ENCODE peak calls at places on chromosomes 11 and 22, in five cellular contexts. Y is fibroblast of lung, L is retinal pigment epithelial cell, K is upper lobe of left lung, Z is upper lobe of right lung. B is an unnamed sample.

GRCh38 chr11:17354070-17354924 is 2.7 kb downstream of the NCR3LG1 start:
- DNase-seq in L (no peak), Z (no peak), K (peak; percentile 57), Y (peak; percentile 84), B (no peak)

GRCh38 chr11:844693-845644 is 2.3 kb downstream of the TSPAN4 start:
- DNase-seq in L (peak; percentile 91), Z (peak; percentile 94), Y (peak; percentile 98), K (peak; percentile 94), B (peak; percentile 69)

GRCh38 chr11:74689666-74690065 is 41.6 kb downstream of the CHRDL2 start:
- DNase-seq in Y (peak; percentile 68), Z (no peak), L (no peak), K (no peak), B (no peak)

GRCh38 chr11:33773399-33774355 is 643 bp downstream of the FBXO3 start:
- DNase-seq in Z (no peak), Y (no peak), K (no peak), L (no peak), B (no peak)

GRCh38 chr11:46203746-46204145 is 73.7 kb upstream of the CREB3L1 start:
- DNase-seq in K (peak; percentile 48), Y (no peak), L (no peak), Z (no peak), B (no peak)

GRCh38 chr22:38949889-38950405 is 7.5 kb upstream of the APOBEC3A start:
- DNase-seq in K (peak; percentile 14), L (no peak), Y (no peak), Z (no peak), B (no peak)

GRCh38 chr11:133819114-133819513 is 26.2 kb downstream of the SPATA19 start:
- DNase-seq in Y (no peak), Z (no peak), L (no peak), K (no peak), B (no peak)

GRCh38 chr11:117443269-117444186 is 115.9 kb downstream of the CEP164 start:
- DNase-seq in K (peak; percentile 36), Y (peak; percentile 29), Z (peak; percentile 72), L (no peak), B (no peak)

GRCh38 chr11:75428301-75428724 is 4.7 kb downstream of the KLHL35 start:
- DNase-seq in K (peak; percentile 86), Y (peak; percentile 90), L (peak; percentile 78), Z (peak; percentile 95), B (peak; percentile 21)

GRCh38 chr22:31120230-31120629 is 2.5 kb upstream of the INPP5J start:
- DNase-seq in K (no peak), Y (no peak), L (no peak), Z (no peak), B (no peak)

GRCh38 chr11:86068138-86068861 is 584 bp downstream of the PICALM start:
- DNase-seq in L (no peak), K (peak; percentile 40), Z (peak; percentile 74), Y (no peak), B (no peak)

GRCh38 chr22:36587289-36588154 is 58.6 kb upstream of the EIF3D start:
- DNase-seq in Y (peak; percentile 47), K (no peak), L (no peak), Z (no peak), B (no peak)

GRCh38 chr11:132559371-132560036 is 972.8 kb downstream of the OPCML start:
- DNase-seq in Z (no peak), L (no peak), K (no peak), Y (no peak), B (no peak)

GRCh38 chr11:17473071-17473744 is 3.4 kb downstream of the ABCC8 start:
- DNase-seq in Y (peak; percentile 2), Z (no peak), K (no peak), L (peak; percentile 2), B (no peak)

GRCh38 chr22:24894220-24894975 is 52.1 kb downstream of the LHFPL7 start:
- DNase-seq in Y (peak; percentile 97), K (peak; percentile 93), L (peak; percentile 82), Z (peak; percentile 90), B (peak; percentile 31)

GRCh38 chr22:31377609-31378008 is 21.8 kb upstream of the DRG1 start:
- DNase-seq in K (no peak), Z (no peak), L (no peak), Y (no peak), B (no peak)

GRCh38 chr11:116536416-116536815 is 236.4 kb downstream of the BUD13 start:
- DNase-seq in Z (peak; percentile 16), K (no peak), Y (no peak), L (no peak), B (no peak)

GRCh38 chr11:64444838-64445441 is 86.0 kb downstream of the RPS6KA4 start:
- DNase-seq in Z (no peak), K (no peak), Y (peak; percentile 18), L (no peak), B (no peak)

GRCh38 chr11:9384535-9385287 is at the start of gene IPO7:
- DNase-seq in L (peak; percentile 67), Z (peak; percentile 95), K (peak; percentile 94), Y (peak; percentile 92), B (no peak)

GRCh38 chr22:47990486-47990885 is 1228.0 kb downstream of the TBC1D22A start:
- DNase-seq in L (no peak), Y (no peak), K (no peak), Z (no peak), B (no peak)

GRCh38 chr11:19889531-19889930 is 176.9 kb downstream of the NAV2 start:
- DNase-seq in K (no peak), L (no peak), Z (no peak), Y (no peak), B (no peak)

GRCh38 chr22:44354288-44354687 is 41.5 kb upstream of the SHISAL1 start:
- DNase-seq in Y (no peak), L (no peak), K (no peak), Z (peak; percentile 10), B (no peak)

GRCh38 chr11:69892237-69892985 is 73.2 kb upstream of the FGF3 start:
- DNase-seq in L (no peak), Y (no peak), K (no peak), Z (no peak), B (no peak)
- TF ChIP-seq CTCF in L (peak; percentile 36), Y (no peak), K (no peak), Z (no peak), B (peak; percentile 14)

GRCh38 chr11:130213143-130213978 is 53.8 kb downstream of the ST14 start:
- DNase-seq in Y (peak; percentile 9), L (no peak), Z (peak; percentile 85), K (peak; percentile 72), B (no peak)
- H3K4me3 ChIP-seq in Y (no peak overlapping the region), L (no peak overlapping the region), Z (no peak overlapping the region), K (no peak overlapping the region), B (no peak overlapping the region)

GRCh38 chr11:111870887-111871692 is at the start of gene ALG9:
- DNase-seq in Z (peak; percentile 91), L (peak; percentile 53), Y (peak; percentile 88), K (peak; percentile 73), B (peak; percentile 24)
- TF ChIP-seq CTCF in Z (no peak), L (peak; percentile 38), Y (peak; percentile 25), K (peak; percentile 37), B (peak; percentile 43)

GRCh38 chr11:26778000-26778757 is 56.3 kb upstream of the SLC5A12 start:
- DNase-seq in L (no peak), Y (peak; percentile 62), K (no peak), Z (no peak), B (peak; percentile 82)
- H3K4me3 ChIP-seq in L (no peak overlapping the region), Y (peak overlapping the region; percentile 12), K (no peak overlapping the region), Z (no peak overlapping the region), B (peak overlapping the region; percentile 19)

DNA sequence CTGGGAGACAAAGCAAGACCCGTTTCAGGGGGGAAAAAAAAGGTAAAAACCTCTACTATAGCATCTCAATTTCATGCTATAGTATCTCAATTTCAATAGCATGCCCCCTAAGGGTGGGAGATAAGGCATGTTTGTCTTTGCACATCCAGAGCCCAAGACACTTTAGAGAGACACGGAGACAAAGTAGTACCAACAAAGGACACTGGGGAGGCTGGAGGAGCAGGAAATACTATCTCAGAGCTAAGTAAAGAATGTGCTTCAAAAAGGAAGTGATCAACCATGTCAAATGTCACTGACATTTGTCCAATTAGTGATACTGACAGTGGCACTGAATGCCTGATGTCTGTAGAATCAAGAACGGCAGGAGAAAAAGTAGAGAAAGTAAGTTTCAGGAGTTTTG is 68.6 kb downstream of the RRAS2 start:
- DNase-seq in L (no peak), Y (no peak), Z (no peak), K (no peak), B (no peak)
- TF ChIP-seq CTCF in L (no peak), Y (no peak), Z (no peak), K (no peak), B (no peak)

GRCh38 chr11:77548552-77549439 is 41.0 kb upstream of the AQP11 start:
- DNase-seq in Z (no peak), L (peak; percentile 39), Y (no peak), K (peak; percentile 28), B (no peak)

GRCh38 chr11:77547047-77547836 is 42.5 kb upstream of the AQP11 start:
- DNase-seq in Y (no peak), L (no peak), Z (no peak), K (no peak), B (no peak)

GRCh38 chr11:77542296-77542695 is 47.5 kb upstream of the AQP11 start:
- DNase-seq in K (no peak), Z (no peak), L (no peak), Y (peak; percentile 36), B (peak; percentile 16)

GRCh38 chr11:77547863-77548551 is 41.7 kb upstream of the AQP11 start:
- DNase-seq in Z (no peak), K (peak; percentile 24), Y (peak; percentile 82), L (no peak), B (peak; percentile 21)
- H3K4me3 ChIP-seq in Z (no peak overlapping the region), K (no peak overlapping the region), Y (no peak overlapping the region), L (no peak overlapping the region), B (no peak overlapping the region)

GRCh38 chr22:34847072-34847471 is 218.9 kb upstream of the ISX start:
- DNase-seq in K (no peak), Y (no peak), L (no peak), Z (no peak), B (no peak)
- TF ChIP-seq CTCF in K (no peak), Y (no peak), L (no peak), Z (no peak), B (no peak)

GRCh38 chr11:61888590-61888989 is 2.8 kb downstream of the FADS3 start:
- DNase-seq in L (no peak), Y (no peak), K (no peak), Z (no peak), B (no peak)
- H3K4me3 ChIP-seq in L (no peak overlapping the region), Y (no peak overlapping the region), K (no peak overlapping the region), Z (no peak overlapping the region), B (no peak overlapping the region)

GRCh38 chr11:69947059-69947771 is 128.0 kb upstream of the FGF3 start:
- DNase-seq in Z (peak; percentile 6), Y (no peak), K (no peak), L (no peak), B (no peak)

GRCh38 chr11:69947772-69948255 is 128.6 kb upstream of the FGF3 start:
- DNase-seq in Z (peak; percentile 38), K (no peak), Y (no peak), L (no peak), B (no peak)

GRCh38 chr11:69950120-69950519 is 128.0 kb upstream of the ANO1 start:
- DNase-seq in Z (no peak), Y (peak; percentile 20), L (no peak), K (no peak), B (no peak)

GRCh38 chr11:69949327-69949726 is 128.8 kb upstream of the ANO1 start:
- DNase-seq in L (peak; percentile 38), K (no peak), Y (peak; percentile 56), Z (peak; percentile 38), B (peak; percentile 24)

GRCh38 chr11:69948256-69949141 is 129.3 kb upstream of the FGF3 start:
- DNase-seq in Z (peak; percentile 62), L (peak; percentile 9), Y (peak; percentile 23), K (no peak), B (no peak)
- TF ChIP-seq CTCF in Z (no peak), L (peak; percentile 22), Y (no peak), K (no peak), B (no peak)